ENCODE peak calls at places on chromosomes 6 and 20, in four cellular contexts. G, L, J and A are unnamed samples.

GRCh38 chr6:49634080-49634810 is 2.4 kb downstream of the RHAG start:
- DNase-seq in G (no peak), L (no peak), J (no peak), A (no peak)

GRCh38 chr20:32278199-32278643 is 770 bp downstream of the KIF3B start:
- DNase-seq in G (no peak), L (no peak), J (no peak), A (no peak)

GRCh38 chr6:52423971-52424381 is 3.8 kb downstream of the EFHC1 start:
- DNase-seq in G (peak), L (no peak), J (no peak), A (no peak)

GRCh38 chr6:21931641-21932335 is 338.2 kb downstream of the SOX4 start:
- DNase-seq in G (no peak), L (no peak), J (no peak), A (no peak)

GRCh38 chr6:3808759-3809514 is 40.2 kb upstream of the FAM50B start:
- DNase-seq in G (peak), L (no peak), J (peak), A (no peak)

GRCh38 chr20:2301164-2301622 is 5.4 kb downstream of the TGM3 start:
- DNase-seq in G (peak), L (no peak), J (no peak), A (no peak)

GRCh38 chr6:44061375-44062104 is 65.7 kb downstream of the MRPL14 start:
- DNase-seq in G (no peak), L (no peak), J (no peak), A (no peak)

GRCh38 chr6:15220062-15220461 is 25.8 kb upstream of the JARID2 start:
- DNase-seq in G (no peak), L (no peak), J (no peak), A (no peak)

GRCh38 chr6:8839626-8840025 is 404.3 kb upstream of the SLC35B3 start:
- DNase-seq in G (no peak), L (no peak), J (no peak), A (no peak)

GRCh38 chr20:57659131-57659788 is 39.0 kb upstream of the ZBP1 start:
- DNase-seq in G (no peak), L (peak), J (no peak), A (no peak)

GRCh38 chr20:37388831-37389230 is 42.9 kb downstream of the SRC start:
- DNase-seq in G (no peak), L (peak), J (no peak), A (no peak)

GRCh38 chr6:168333039-168333438 is 13.5 kb upstream of the DACT2 start:
- DNase-seq in G (peak), L (peak), J (peak), A (no peak)

GRCh38 chr6:7624781-7625710 is 35.0 kb downstream of the SNRNP48 start:
- DNase-seq in G (no peak), L (no peak), J (no peak), A (no peak)

GRCh38 chr6:56710967-56711366 is 68.3 kb upstream of the DST start:
- DNase-seq in G (no peak), L (no peak), J (no peak), A (no peak)

DNA sequence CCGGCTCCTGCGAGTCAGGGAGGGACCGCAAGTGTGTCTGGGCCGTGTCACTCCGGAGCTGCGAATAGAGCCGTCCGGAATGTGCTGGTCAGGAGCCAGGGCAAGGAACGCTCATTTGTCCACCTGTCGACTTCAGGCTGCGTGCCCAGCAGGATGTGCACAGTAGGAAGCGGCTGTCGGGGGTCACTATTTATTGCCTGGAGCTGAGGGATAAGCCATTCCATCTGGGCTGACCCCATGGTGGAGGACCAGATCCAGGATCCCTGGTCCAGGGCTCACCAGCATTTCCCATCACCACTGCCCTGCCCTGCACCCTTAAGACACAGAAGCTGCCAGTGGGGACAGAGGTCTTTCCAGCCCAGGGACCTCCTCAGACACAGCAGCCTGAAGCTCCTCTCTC is 14.7 kb downstream of the NTSR1 start:
- DNase-seq in G (no peak), L (no peak), J (no peak), A (peak)
- TF ChIP-seq JUND in G (no peak), L (no peak), J (no peak), A (no peak)

GRCh38 chr20:15475483-15475882 is 1097.8 kb downstream of the KIF16B start:
- DNase-seq in G (no peak), L (peak), J (no peak), A (no peak)

GRCh38 chr20:15482525-15482924 is 1090.7 kb downstream of the KIF16B start:
- DNase-seq in G (no peak), L (no peak), J (no peak), A (peak)

DNA sequence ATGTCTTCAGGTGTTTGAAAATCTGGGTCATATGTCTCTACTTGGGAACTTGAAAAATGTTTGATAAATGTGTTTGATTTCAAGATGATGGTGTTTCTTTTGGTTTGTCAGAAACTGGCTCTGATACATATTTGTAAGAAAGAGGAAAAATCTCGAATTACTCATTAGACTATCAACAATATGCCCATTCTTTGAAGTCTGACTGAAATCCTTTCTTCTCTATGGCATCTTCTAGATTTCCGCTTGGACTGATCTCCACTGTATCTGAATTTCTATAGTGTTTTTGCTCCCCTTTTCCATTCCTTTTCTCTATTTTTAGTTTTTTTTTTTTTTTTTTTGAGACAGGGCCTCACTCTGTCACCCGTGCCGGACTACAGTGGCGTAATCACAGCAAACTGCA is 1096.5 kb downstream of the KIF16B start:
- DNase-seq in G (no peak), L (no peak), J (no peak), A (no peak)
- TF ChIP-seq JUND in G (no peak), L (no peak), J (no peak), A (no peak)

GRCh38 chr20:56608376-56608775 is 20.7 kb upstream of the TFAP2C start:
- DNase-seq in G (no peak), L (no peak), J (no peak), A (no peak)

GRCh38 chr20:56606174-56606945 is 22.7 kb upstream of the TFAP2C start:
- DNase-seq in G (no peak), L (no peak), J (peak), A (peak)

GRCh38 chr20:56609321-56609720 is 19.8 kb upstream of the TFAP2C start:
- DNase-seq in G (no peak), L (no peak), J (no peak), A (no peak)

GRCh38 chr20:56605597-56605996 is 23.5 kb upstream of the TFAP2C start:
- DNase-seq in G (no peak), L (no peak), J (no peak), A (no peak)

GRCh38 chr20:56607061-56607704 is 21.9 kb upstream of the TFAP2C start:
- DNase-seq in G (no peak), L (no peak), J (no peak), A (no peak)
- TF ChIP-seq JUND in G (no peak), L (no peak), J (no peak), A (no peak)

DNA sequence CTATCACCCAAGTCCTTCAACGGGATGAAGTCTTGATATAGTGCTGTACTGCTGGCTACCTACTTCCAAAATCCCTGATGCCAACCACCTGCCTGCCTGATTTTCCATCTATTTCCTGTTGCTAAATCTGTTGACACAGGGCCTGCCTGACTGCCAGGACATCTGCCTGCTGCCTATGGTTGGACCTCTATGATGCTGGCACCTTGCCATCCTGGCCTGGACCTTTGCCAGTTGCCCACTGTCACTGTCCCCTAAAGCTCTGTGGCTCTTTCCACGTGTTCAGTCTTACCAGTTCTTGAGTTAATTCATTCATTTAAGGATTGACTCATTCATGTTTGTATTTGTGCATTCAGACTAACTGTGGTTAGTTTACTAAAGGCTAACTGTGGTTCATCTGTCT is 9.2 kb upstream of the RGS17 start:
- DNase-seq in G (no peak), L (peak), J (no peak), A (no peak)
- TF ChIP-seq JUND in G (no peak), L (no peak), J (no peak), A (no peak)

GRCh38 chr6:41546475-41546865 is 289 bp downstream of the FOXP4 start:
- DNase-seq in G (no peak), L (no peak), J (no peak), A (peak)
- TF ChIP-seq JUND in G (no peak), L (no peak), J (no peak), A (no peak)